ENCODE peak calls at places on chromosomes 6 and 20, in four cellular contexts. One of them, this sample, is unnamed.
A peak's percentile ranks its signal among the peaks of the same experiment; 100 is the strongest.

GRCh38 chr6:155183095-155183494 is 80.7 kb upstream of the CLDN20 start:
- DNase-seq in fibroblast of the conjunctiva: no peak
- DNase-seq in stimulated activated naive CD8-positive, alpha-beta T cell treated with anti-CD3 and anti-CD28 coated beads, Interleukin-15, Interleukin-2, amounts not matched to agents 100 U/mL and 50 U/mL, for 24 hours: no peak
- DNase-seq in anterior cingulate cortex: no peak
- DNase-seq in this sample: no peak

GRCh38 chr20:19889011-19889953 is 127.9 kb upstream of the NAA20 start:
- DNase-seq in fibroblast of the conjunctiva: no peak
- DNase-seq in stimulated activated naive CD8-positive, alpha-beta T cell treated with anti-CD3 and anti-CD28 coated beads, Interleukin-15, Interleukin-2, amounts not matched to agents 100 U/mL and 50 U/mL, for 24 hours: no peak
- DNase-seq in anterior cingulate cortex: peak; percentile 49
- DNase-seq in this sample: no peak

GRCh38 chr6:81612136-81612535 is 140.3 kb downstream of the TENT5A start:
- DNase-seq in fibroblast of the conjunctiva: no peak
- DNase-seq in stimulated activated naive CD8-positive, alpha-beta T cell treated with anti-CD3 and anti-CD28 coated beads, Interleukin-15, Interleukin-2, amounts not matched to agents 100 U/mL and 50 U/mL, for 24 hours: no peak
- DNase-seq in anterior cingulate cortex: no peak
- DNase-seq in this sample: no peak

GRCh38 chr6:33172307-33173227 is 19.7 kb downstream of the COL11A2 start:
- DNase-seq in fibroblast of the conjunctiva: no peak
- DNase-seq in stimulated activated naive CD8-positive, alpha-beta T cell treated with anti-CD3 and anti-CD28 coated beads, Interleukin-15, Interleukin-2, amounts not matched to agents 100 U/mL and 50 U/mL, for 24 hours: no peak
- DNase-seq in anterior cingulate cortex: no peak
- DNase-seq in this sample: no peak

GRCh38 chr6:116049381-116049780 is 11.3 kb downstream of the FRK start:
- DNase-seq in fibroblast of the conjunctiva: no peak
- DNase-seq in stimulated activated naive CD8-positive, alpha-beta T cell treated with anti-CD3 and anti-CD28 coated beads, Interleukin-15, Interleukin-2, amounts not matched to agents 100 U/mL and 50 U/mL, for 24 hours: no peak
- DNase-seq in anterior cingulate cortex: no peak
- DNase-seq in this sample: no peak

GRCh38 chr6:28867078-28867414 is 56.7 kb downstream of the TRIM27 start:
- DNase-seq in fibroblast of the conjunctiva: no peak
- DNase-seq in stimulated activated naive CD8-positive, alpha-beta T cell treated with anti-CD3 and anti-CD28 coated beads, Interleukin-15, Interleukin-2, amounts not matched to agents 100 U/mL and 50 U/mL, for 24 hours: peak; percentile 29
- DNase-seq in anterior cingulate cortex: no peak
- DNase-seq in this sample: no peak

GRCh38 chr6:10633216-10633615 is 61.2 kb downstream of the C6orf52 start:
- DNase-seq in fibroblast of the conjunctiva: peak; percentile 68
- DNase-seq in stimulated activated naive CD8-positive, alpha-beta T cell treated with anti-CD3 and anti-CD28 coated beads, Interleukin-15, Interleukin-2, amounts not matched to agents 100 U/mL and 50 U/mL, for 24 hours: no peak
- DNase-seq in anterior cingulate cortex: no peak
- DNase-seq in this sample: no peak

GRCh38 chr20:50129662-50130345 is 16.9 kb upstream of the UBE2V1 start:
- DNase-seq in fibroblast of the conjunctiva: no peak
- DNase-seq in stimulated activated naive CD8-positive, alpha-beta T cell treated with anti-CD3 and anti-CD28 coated beads, Interleukin-15, Interleukin-2, amounts not matched to agents 100 U/mL and 50 U/mL, for 24 hours: no peak
- DNase-seq in anterior cingulate cortex: no peak
- DNase-seq in this sample: no peak

GRCh38 chr6:116465246-116465645 is 4.1 kb downstream of the CALHM6 start:
- DNase-seq in fibroblast of the conjunctiva: no peak
- DNase-seq in stimulated activated naive CD8-positive, alpha-beta T cell treated with anti-CD3 and anti-CD28 coated beads, Interleukin-15, Interleukin-2, amounts not matched to agents 100 U/mL and 50 U/mL, for 24 hours: no peak
- DNase-seq in anterior cingulate cortex: no peak
- DNase-seq in this sample: no peak

GRCh38 chr20:54476336-54476928 is 1.0 kb downstream of the DOK5 start:
- DNase-seq in fibroblast of the conjunctiva: no peak
- DNase-seq in stimulated activated naive CD8-positive, alpha-beta T cell treated with anti-CD3 and anti-CD28 coated beads, Interleukin-15, Interleukin-2, amounts not matched to agents 100 U/mL and 50 U/mL, for 24 hours: no peak
- DNase-seq in anterior cingulate cortex: no peak
- DNase-seq in this sample: no peak

GRCh38 chr20:46757754-46758678 is 48.6 kb downstream of the SLC2A10 start:
- DNase-seq in fibroblast of the conjunctiva: peak; percentile 51
- DNase-seq in stimulated activated naive CD8-positive, alpha-beta T cell treated with anti-CD3 and anti-CD28 coated beads, Interleukin-15, Interleukin-2, amounts not matched to agents 100 U/mL and 50 U/mL, for 24 hours: peak; percentile 56
- DNase-seq in anterior cingulate cortex: no peak
- DNase-seq in this sample: peak; percentile 67

GRCh38 chr6:13141392-13141791 is 186.9 kb downstream of the TBC1D7 start:
- DNase-seq in fibroblast of the conjunctiva: no peak
- DNase-seq in stimulated activated naive CD8-positive, alpha-beta T cell treated with anti-CD3 and anti-CD28 coated beads, Interleukin-15, Interleukin-2, amounts not matched to agents 100 U/mL and 50 U/mL, for 24 hours: no peak
- DNase-seq in anterior cingulate cortex: no peak
- DNase-seq in this sample: no peak

GRCh38 chr20:46194409-46194808 is 76.3 kb downstream of the CD40 start:
- DNase-seq in fibroblast of the conjunctiva: no peak
- DNase-seq in stimulated activated naive CD8-positive, alpha-beta T cell treated with anti-CD3 and anti-CD28 coated beads, Interleukin-15, Interleukin-2, amounts not matched to agents 100 U/mL and 50 U/mL, for 24 hours: no peak
- DNase-seq in anterior cingulate cortex: no peak
- DNase-seq in this sample: no peak

GRCh38 chr6:80674669-80675068 is 568.2 kb downstream of the BCKDHB start:
- DNase-seq in fibroblast of the conjunctiva: no peak
- DNase-seq in stimulated activated naive CD8-positive, alpha-beta T cell treated with anti-CD3 and anti-CD28 coated beads, Interleukin-15, Interleukin-2, amounts not matched to agents 100 U/mL and 50 U/mL, for 24 hours: no peak
- DNase-seq in anterior cingulate cortex: no peak
- DNase-seq in this sample: no peak

GRCh38 chr20:16612708-16613107 is 39.5 kb upstream of the KIF16B start:
- DNase-seq in fibroblast of the conjunctiva: no peak
- DNase-seq in stimulated activated naive CD8-positive, alpha-beta T cell treated with anti-CD3 and anti-CD28 coated beads, Interleukin-15, Interleukin-2, amounts not matched to agents 100 U/mL and 50 U/mL, for 24 hours: no peak
- DNase-seq in anterior cingulate cortex: no peak
- DNase-seq in this sample: no peak

GRCh38 chr20:7161690-7162089 is 394.2 kb downstream of the BMP2 start:
- DNase-seq in fibroblast of the conjunctiva: no peak
- DNase-seq in stimulated activated naive CD8-positive, alpha-beta T cell treated with anti-CD3 and anti-CD28 coated beads, Interleukin-15, Interleukin-2, amounts not matched to agents 100 U/mL and 50 U/mL, for 24 hours: no peak
- DNase-seq in anterior cingulate cortex: no peak
- DNase-seq in this sample: no peak

GRCh38 chr6:42313038-42313437 is 95.4 kb upstream of the MRPS10 start:
- DNase-seq in fibroblast of the conjunctiva: no peak
- DNase-seq in stimulated activated naive CD8-positive, alpha-beta T cell treated with anti-CD3 and anti-CD28 coated beads, Interleukin-15, Interleukin-2, amounts not matched to agents 100 U/mL and 50 U/mL, for 24 hours: no peak
- DNase-seq in anterior cingulate cortex: no peak
- DNase-seq in this sample: no peak

GRCh38 chr6:166617359-166617758 is 9.7 kb downstream of the RPS6KA2 start:
- DNase-seq in fibroblast of the conjunctiva: no peak
- DNase-seq in stimulated activated naive CD8-positive, alpha-beta T cell treated with anti-CD3 and anti-CD28 coated beads, Interleukin-15, Interleukin-2, amounts not matched to agents 100 U/mL and 50 U/mL, for 24 hours: no peak
- DNase-seq in anterior cingulate cortex: no peak
- DNase-seq in this sample: no peak

GRCh38 chr20:8434326-8434876 is 302.3 kb downstream of the PLCB1 start:
- DNase-seq in fibroblast of the conjunctiva: no peak
- DNase-seq in stimulated activated naive CD8-positive, alpha-beta T cell treated with anti-CD3 and anti-CD28 coated beads, Interleukin-15, Interleukin-2, amounts not matched to agents 100 U/mL and 50 U/mL, for 24 hours: no peak
- DNase-seq in anterior cingulate cortex: no peak
- DNase-seq in this sample: no peak

GRCh38 chr20:4018015-4018748 is 2.8 kb upstream of the RNF24 start:
- DNase-seq in fibroblast of the conjunctiva: no peak
- DNase-seq in stimulated activated naive CD8-positive, alpha-beta T cell treated with anti-CD3 and anti-CD28 coated beads, Interleukin-15, Interleukin-2, amounts not matched to agents 100 U/mL and 50 U/mL, for 24 hours: no peak
- DNase-seq in anterior cingulate cortex: no peak
- DNase-seq in this sample: no peak

GRCh38 chr6:169252805-169253189 is 849 bp downstream of the THBS2 start:
- DNase-seq in fibroblast of the conjunctiva: no peak
- DNase-seq in stimulated activated naive CD8-positive, alpha-beta T cell treated with anti-CD3 and anti-CD28 coated beads, Interleukin-15, Interleukin-2, amounts not matched to agents 100 U/mL and 50 U/mL, for 24 hours: no peak
- DNase-seq in anterior cingulate cortex: peak; percentile 48
- DNase-seq in this sample: no peak

GRCh38 chr6:144190593-144190992 is 40.3 kb downstream of the STX11 start:
- DNase-seq in fibroblast of the conjunctiva: peak; percentile 3
- DNase-seq in stimulated activated naive CD8-positive, alpha-beta T cell treated with anti-CD3 and anti-CD28 coated beads, Interleukin-15, Interleukin-2, amounts not matched to agents 100 U/mL and 50 U/mL, for 24 hours: no peak
- DNase-seq in anterior cingulate cortex: no peak
- DNase-seq in this sample: no peak

GRCh38 chr6:33078919-33079521 is 3.2 kb downstream of the HLA-DPB1 start:
- DNase-seq in fibroblast of the conjunctiva: no peak
- DNase-seq in stimulated activated naive CD8-positive, alpha-beta T cell treated with anti-CD3 and anti-CD28 coated beads, Interleukin-15, Interleukin-2, amounts not matched to agents 100 U/mL and 50 U/mL, for 24 hours: no peak
- DNase-seq in anterior cingulate cortex: no peak
- DNase-seq in this sample: no peak

GRCh38 chr20:63457737-63458136 is 14.7 kb downstream of the KCNQ2 start:
- DNase-seq in fibroblast of the conjunctiva: no peak
- DNase-seq in stimulated activated naive CD8-positive, alpha-beta T cell treated with anti-CD3 and anti-CD28 coated beads, Interleukin-15, Interleukin-2, amounts not matched to agents 100 U/mL and 50 U/mL, for 24 hours: no peak
- DNase-seq in anterior cingulate cortex: peak; percentile 58
- DNase-seq in this sample: no peak

GRCh38 chr6:12490904-12491571 is 200.9 kb downstream of the EDN1 start:
- DNase-seq in fibroblast of the conjunctiva: no peak
- DNase-seq in stimulated activated naive CD8-positive, alpha-beta T cell treated with anti-CD3 and anti-CD28 coated beads, Interleukin-15, Interleukin-2, amounts not matched to agents 100 U/mL and 50 U/mL, for 24 hours: no peak
- DNase-seq in anterior cingulate cortex: no peak
- DNase-seq in this sample: no peak

GRCh38 chr6:44006123-44006871 is 121.0 kb downstream of the MRPL14 start:
- DNase-seq in fibroblast of the conjunctiva: no peak
- DNase-seq in stimulated activated naive CD8-positive, alpha-beta T cell treated with anti-CD3 and anti-CD28 coated beads, Interleukin-15, Interleukin-2, amounts not matched to agents 100 U/mL and 50 U/mL, for 24 hours: no peak
- DNase-seq in anterior cingulate cortex: no peak
- DNase-seq in this sample: no peak

GRCh38 chr6:81326856-81327561 is 425.5 kb downstream of the TENT5A start:
- DNase-seq in fibroblast of the conjunctiva: no peak
- DNase-seq in stimulated activated naive CD8-positive, alpha-beta T cell treated with anti-CD3 and anti-CD28 coated beads, Interleukin-15, Interleukin-2, amounts not matched to agents 100 U/mL and 50 U/mL, for 24 hours: no peak
- DNase-seq in anterior cingulate cortex: no peak
- DNase-seq in this sample: no peak

GRCh38 chr20:8330785-8331699 is 199.0 kb downstream of the PLCB1 start:
- DNase-seq in fibroblast of the conjunctiva: no peak
- DNase-seq in stimulated activated naive CD8-positive, alpha-beta T cell treated with anti-CD3 and anti-CD28 coated beads, Interleukin-15, Interleukin-2, amounts not matched to agents 100 U/mL and 50 U/mL, for 24 hours: no peak
- DNase-seq in anterior cingulate cortex: no peak
- DNase-seq in this sample: no peak

GRCh38 chr20:44692932-44693476 is 22.2 kb upstream of the CCN5 start:
- DNase-seq in fibroblast of the conjunctiva: peak; percentile 93
- DNase-seq in stimulated activated naive CD8-positive, alpha-beta T cell treated with anti-CD3 and anti-CD28 coated beads, Interleukin-15, Interleukin-2, amounts not matched to agents 100 U/mL and 50 U/mL, for 24 hours: no peak
- DNase-seq in anterior cingulate cortex: no peak
- DNase-seq in this sample: peak; percentile 87

GRCh38 chr6:151409260-151409659 is 17.9 kb upstream of the ZBTB2 start:
- DNase-seq in fibroblast of the conjunctiva: no peak
- DNase-seq in stimulated activated naive CD8-positive, alpha-beta T cell treated with anti-CD3 and anti-CD28 coated beads, Interleukin-15, Interleukin-2, amounts not matched to agents 100 U/mL and 50 U/mL, for 24 hours: no peak
- DNase-seq in anterior cingulate cortex: no peak
- DNase-seq in this sample: no peak

GRCh38 chr6:98842489-98843180 is 8.3 kb downstream of the POU3F2 start:
- DNase-seq in fibroblast of the conjunctiva: no peak
- DNase-seq in stimulated activated naive CD8-positive, alpha-beta T cell treated with anti-CD3 and anti-CD28 coated beads, Interleukin-15, Interleukin-2, amounts not matched to agents 100 U/mL and 50 U/mL, for 24 hours: no peak
- DNase-seq in anterior cingulate cortex: no peak
- DNase-seq in this sample: no peak

GRCh38 chr20:57059055-57059617 is 207.3 kb downstream of the BMP7 start:
- DNase-seq in fibroblast of the conjunctiva: no peak
- DNase-seq in stimulated activated naive CD8-positive, alpha-beta T cell treated with anti-CD3 and anti-CD28 coated beads, Interleukin-15, Interleukin-2, amounts not matched to agents 100 U/mL and 50 U/mL, for 24 hours: no peak
- DNase-seq in anterior cingulate cortex: no peak
- DNase-seq in this sample: no peak

GRCh38 chr6:159068904-159069578 is 24.2 kb upstream of the TAGAP start:
- DNase-seq in fibroblast of the conjunctiva: no peak
- DNase-seq in stimulated activated naive CD8-positive, alpha-beta T cell treated with anti-CD3 and anti-CD28 coated beads, Interleukin-15, Interleukin-2, amounts not matched to agents 100 U/mL and 50 U/mL, for 24 hours: no peak
- DNase-seq in anterior cingulate cortex: no peak
- DNase-seq in this sample: no peak

GRCh38 chr6:136950436-136950835 is 28.3 kb downstream of the SLC35D3 start:
- DNase-seq in fibroblast of the conjunctiva: no peak
- DNase-seq in stimulated activated naive CD8-positive, alpha-beta T cell treated with anti-CD3 and anti-CD28 coated beads, Interleukin-15, Interleukin-2, amounts not matched to agents 100 U/mL and 50 U/mL, for 24 hours: no peak
- DNase-seq in anterior cingulate cortex: no peak
- DNase-seq in this sample: no peak

GRCh38 chr6:92849636-92850035 is 569.7 kb downstream of the EPHA7 start:
- DNase-seq in fibroblast of the conjunctiva: no peak
- DNase-seq in stimulated activated naive CD8-positive, alpha-beta T cell treated with anti-CD3 and anti-CD28 coated beads, Interleukin-15, Interleukin-2, amounts not matched to agents 100 U/mL and 50 U/mL, for 24 hours: no peak
- DNase-seq in anterior cingulate cortex: no peak
- DNase-seq in this sample: no peak

GRCh38 chr6:6319947-6320811 is at the start of gene F13A1:
- DNase-seq in fibroblast of the conjunctiva: no peak
- DNase-seq in stimulated activated naive CD8-positive, alpha-beta T cell treated with anti-CD3 and anti-CD28 coated beads, Interleukin-15, Interleukin-2, amounts not matched to agents 100 U/mL and 50 U/mL, for 24 hours: no peak
- DNase-seq in anterior cingulate cortex: no peak
- DNase-seq in this sample: no peak

This sample was measured in NCI-H460.